ENCODE peak calls at places on chromosomes 11 and 22, in four cellular contexts. Q is thoracic aorta, J is transverse colon, I is fibroblast of lung. C is an unnamed sample. For H3K4me1, the result is how much of the 10 kb centered on the place peaks cover.

GRCh38 chr11:9280655-9281301 is 15.6 kb upstream of the DENND5A start:
- DNase-seq in Q (no peak), J (peak), I (peak), C (no peak)

GRCh38 chr11:12089473-12089872 is 20.9 kb upstream of the MICAL2 start:
- DNase-seq in Q (no peak), J (no peak), I (no peak), C (no peak)

GRCh38 chr22:31138126-31138525 is 2.2 kb downstream of the PLA2G3 start:
- DNase-seq in Q (no peak), J (no peak), I (no peak), C (no peak)

GRCh38 chr22:28246392-28246791 is 327.3 kb upstream of the PITPNB start:
- DNase-seq in Q (no peak), J (no peak), I (peak), C (no peak)

GRCh38 chr11:28417601-28418323 is 309.6 kb downstream of the METTL15 start:
- DNase-seq in Q (no peak), J (no peak), I (no peak), C (no peak)

GRCh38 chr11:88341852-88342251 is 4.3 kb upstream of the CTSC start:
- DNase-seq in Q (no peak), J (no peak), I (no peak), C (no peak)

GRCh38 chr22:37563153-37564081 is 3.1 kb downstream of the CDC42EP1 start:
- DNase-seq in Q (peak), J (peak), I (peak), C (peak)

GRCh38 chr11:16406226-16406625 is 49.9 kb upstream of the SOX6 start:
- DNase-seq in Q (no peak), J (no peak), I (peak), C (no peak)

GRCh38 chr11:116173506-116173905 is 599.3 kb downstream of the BUD13 start:
- DNase-seq in Q (no peak), J (no peak), I (no peak), C (no peak)

GRCh38 chr11:114796954-114797721 is 118.8 kb downstream of the NXPE2 start:
- DNase-seq in Q (no peak), J (no peak), I (peak), C (no peak)

GRCh38 chr11:79963886-79964660 is 523.2 kb upstream of the TENM4 start:
- DNase-seq in Q (no peak), J (no peak), I (no peak), C (no peak)

GRCh38 chr22:19862616-19863246 is 8.1 kb upstream of the GNB1L start:
- DNase-seq in Q (no peak), J (no peak), I (no peak), C (no peak)

GRCh38 chr22:17980638-17981051 is 43.7 kb downstream of the MICAL3 start:
- DNase-seq in Q (no peak), J (peak), I (no peak), C (no peak)

GRCh38 chr11:281486-282161 is 3.4 kb downstream of the NLRP6 start:
- DNase-seq in Q (no peak), J (no peak), I (no peak), C (no peak)

GRCh38 chr11:91100432-91100831 is 877.6 kb upstream of the CHORDC1 start:
- DNase-seq in Q (no peak), J (no peak), I (peak), C (no peak)

GRCh38 chr11:115430345-115430744 is 73.9 kb downstream of the CADM1 start:
- DNase-seq in Q (no peak), J (no peak), I (no peak), C (no peak)

GRCh38 chr22:39244496-39245129 is at the start of gene PDGFB:
- DNase-seq in Q (no peak), J (peak), I (no peak), C (peak)

GRCh38 chr22:29030618-29031235 is 30.9 kb downstream of the C22orf31 start:
- DNase-seq in Q (peak), J (peak), I (peak), C (peak)

GRCh38 chr11:1373536-1374214 is 16.1 kb upstream of the BRSK2 start:
- DNase-seq in Q (no peak), J (no peak), I (peak), C (no peak)

GRCh38 chr22:47564651-47565050 is 802.2 kb downstream of the TBC1D22A start:
- DNase-seq in Q (no peak), J (no peak), I (no peak), C (no peak)

GRCh38 chr22:32502346-32502745 is 27.7 kb downstream of the FBXO7 start:
- DNase-seq in Q (no peak), J (no peak), I (no peak), C (no peak)

GRCh38 chr11:43825217-43825816 is 55.3 kb upstream of the ALKBH3 start:
- DNase-seq in Q (no peak), J (no peak), I (no peak), C (peak)

GRCh38 chr11:2807276-2807681 is 78.3 kb downstream of the CDKN1C start:
- DNase-seq in Q (peak), J (peak), I (peak), C (peak)

GRCh38 chr11:8959546-8960166 is 4.6 kb downstream of the TMEM9B start:
- DNase-seq in Q (no peak), J (peak), I (peak), C (peak)

GRCh38 chr11:116192509-116193206 is 580.1 kb downstream of the BUD13 start:
- DNase-seq in Q (no peak), J (no peak), I (peak), C (no peak)

GRCh38 chr22:31148953-31149627 is 8.8 kb upstream of the PLA2G3 start:
- DNase-seq in Q (no peak), J (peak), I (peak), C (peak)

GRCh38 chr11:32400196-32400595 is 35.1 kb downstream of the WT1 start:
- DNase-seq in Q (no peak), J (no peak), I (peak), C (no peak)

GRCh38 chr11:59174664-59175033 is 2.7 kb downstream of the DTX4 start:
- DNase-seq in Q (no peak), J (peak), I (peak), C (no peak)

GRCh38 chr11:64049509-64049908 is 13.8 kb downstream of the FLRT1 start:
- DNase-seq in Q (no peak), J (no peak), I (no peak), C (no peak)

GRCh38 chr11:66230978-66231377 is 37.5 kb upstream of the RAB1B start:
- DNase-seq in Q (no peak), J (no peak), I (no peak), C (no peak)

GRCh38 chr11:114586797-114587196 is 8.8 kb downstream of the NXPE4 start:
- DNase-seq in Q (no peak), J (no peak), I (no peak), C (no peak)

GRCh38 chr22:30279389-30279788 is 9.9 kb downstream of the CASTOR1 start:
- DNase-seq in Q (no peak), J (no peak), I (no peak), C (no peak)

GRCh38 chr11:114058871-114059277 is 637 bp upstream of the ZBTB16 start:
- DNase-seq in Q (no peak), J (peak), I (no peak), C (peak)

GRCh38 chr11:76669901-76670474 is 559 bp downstream of the LRRC32 start:
- DNase-seq in Q (peak), J (no peak), I (peak), C (no peak)
- H3K4me1 ChIP-seq in Q (under half), J (under half), I (under half), C (under half)

GRCh38 chr11:75585271-75585670 is 23.2 kb downstream of the SERPINH1 start:
- DNase-seq in Q (no peak), J (no peak), I (no peak), C (no peak)
- H3K27ac ChIP-seq in Q (peak), J (no peak), I (no peak), C (no peak)

GRCh38 chr22:49979587-49980264 is 19.2 kb downstream of the PIM3 start:
- DNase-seq in Q (no peak), J (peak), I (peak), C (peak)

GRCh38 chr22:49986325-49986724 is 25.8 kb downstream of the PIM3 start:
- DNase-seq in Q (no peak), J (no peak), I (no peak), C (no peak)

GRCh38 chr22:49977578-49977977 is 17.0 kb downstream of the PIM3 start:
- DNase-seq in Q (peak), J (no peak), I (no peak), C (no peak)

DNA sequence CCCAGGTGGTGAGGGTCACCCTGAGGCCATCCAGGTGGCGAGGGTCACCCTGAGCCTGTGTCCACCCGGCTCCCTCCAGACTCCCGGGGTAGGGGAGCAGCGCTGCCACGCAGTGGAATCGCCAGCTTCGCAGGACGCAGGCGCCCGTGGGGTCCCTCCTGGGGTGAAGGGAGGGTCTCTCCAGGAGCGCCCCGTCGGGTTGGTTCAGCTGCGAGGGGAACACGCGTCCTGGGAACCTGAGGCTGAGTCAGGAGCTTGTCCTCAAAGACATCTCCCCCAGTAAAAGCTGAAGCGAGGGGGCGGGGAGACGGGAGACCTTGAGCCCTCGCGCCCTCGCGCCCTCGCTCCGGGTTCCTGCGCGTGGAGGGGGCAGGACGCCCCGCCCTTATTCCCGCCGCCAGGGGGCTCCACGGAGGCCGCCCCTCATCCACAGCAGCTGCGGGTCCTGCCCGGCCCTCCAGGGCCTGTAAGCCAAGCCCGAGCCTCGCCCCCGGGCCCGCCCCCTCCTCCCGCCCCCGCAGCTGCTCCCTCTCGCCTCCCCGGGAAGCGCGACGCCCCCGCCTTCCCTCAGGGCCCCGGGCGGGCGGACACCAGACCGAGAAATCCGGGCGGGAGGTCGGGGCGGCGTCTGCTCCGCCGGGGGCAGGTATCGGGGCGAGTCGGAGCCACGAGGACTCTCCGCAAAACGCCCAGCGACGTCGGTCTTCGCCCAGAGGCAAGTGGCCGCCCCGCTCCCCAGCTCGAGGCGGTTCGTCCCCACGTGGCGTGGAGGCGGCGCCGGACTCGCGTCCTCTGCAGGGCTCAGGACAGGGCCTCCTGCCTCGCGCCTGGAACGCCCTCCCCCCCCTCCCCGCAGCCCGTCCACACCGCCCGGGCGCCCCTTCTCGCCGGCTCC is 22.8 kb downstream of the PIM3 start:
- DNase-seq in Q (no peak), J (no peak), I (no peak), C (peak)
- H3K4me1 ChIP-seq in Q (under half), J (under half), I (under half), C (under half)

DNA sequence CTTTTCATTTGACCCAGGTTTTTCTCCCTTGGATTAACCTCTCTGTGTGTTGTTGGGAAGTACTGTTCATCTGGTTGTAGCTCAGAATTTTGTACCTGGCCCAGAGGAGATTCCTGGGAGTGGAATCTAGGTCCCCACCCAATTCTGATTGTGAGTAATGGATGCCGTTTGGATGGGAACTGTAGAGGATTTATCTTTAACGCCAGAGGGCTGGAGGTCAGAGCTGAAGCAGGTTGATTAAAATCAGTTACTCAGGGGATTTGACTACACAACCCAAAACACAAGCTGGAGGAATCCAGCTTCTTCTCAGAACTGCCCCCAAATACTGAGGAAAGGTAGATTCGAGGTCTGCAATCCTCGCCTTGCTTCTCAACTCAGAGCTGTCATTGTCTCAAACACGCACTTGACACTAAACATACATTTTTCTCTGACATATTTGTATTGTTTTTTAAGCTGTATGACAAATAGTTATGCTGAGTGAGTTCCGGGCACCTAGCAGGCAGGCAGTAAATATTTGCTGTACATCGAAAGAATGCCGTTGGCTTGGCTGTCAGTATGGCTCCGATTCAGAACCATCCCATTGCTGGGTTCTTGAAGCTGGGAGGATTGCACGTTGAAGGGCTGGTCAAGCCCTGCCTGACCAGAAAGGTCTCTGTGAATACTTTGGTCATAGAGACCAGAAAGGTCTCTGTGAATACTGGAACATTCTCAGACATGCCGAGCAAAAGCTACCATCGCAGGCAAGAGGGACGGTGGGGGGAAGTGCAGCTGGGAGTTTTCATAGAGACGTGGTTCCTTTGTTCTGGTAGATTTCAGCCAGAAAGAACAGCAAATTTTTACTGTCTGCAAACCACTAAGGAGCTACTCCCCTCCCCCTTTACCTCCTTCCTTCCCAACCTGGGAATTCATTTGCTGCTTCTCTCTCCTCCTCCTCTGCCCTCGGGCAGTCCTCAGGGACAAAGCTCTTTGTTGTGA is 202.0 kb upstream of the SORL1-AS1 start:
- DNase-seq in Q (no peak), J (no peak), I (peak), C (no peak)
- H3K27ac ChIP-seq in Q (peak), J (peak), I (peak), C (peak)

GRCh38 chr11:57217053-57217452 is 20.0 kb downstream of the APLNR start:
- DNase-seq in Q (no peak), J (no peak), I (no peak), C (no peak)

GRCh38 chr11:57214494-57214893 is 22.6 kb downstream of the APLNR start:
- DNase-seq in Q (no peak), J (no peak), I (peak), C (no peak)

GRCh38 chr11:57216463-57216862 is 20.6 kb downstream of the APLNR start:
- DNase-seq in Q (no peak), J (no peak), I (no peak), C (no peak)

GRCh38 chr11:57213282-57214086 is 23.6 kb downstream of the APLNR start:
- DNase-seq in Q (no peak), J (no peak), I (peak), C (no peak)

DNA sequence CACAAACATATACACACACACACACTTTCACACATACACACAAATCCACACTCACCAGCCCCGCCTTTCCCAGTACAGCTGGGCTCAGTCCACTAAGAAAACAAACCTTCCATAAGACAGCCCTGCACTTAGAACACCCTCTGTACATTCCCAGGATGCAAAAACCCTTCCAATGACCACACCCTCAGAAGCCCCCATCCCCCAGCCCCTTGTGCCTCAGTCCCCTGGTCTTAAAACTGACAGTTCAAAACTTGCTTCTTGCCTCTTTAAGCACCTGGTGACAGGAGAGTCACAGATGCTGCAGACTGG is 23.0 kb downstream of the APLNR start:
- DNase-seq in Q (no peak), J (no peak), I (peak), C (no peak)
- H3K4me1 ChIP-seq in Q (under half), J (under half), I (under half), C (under half)

GRCh38 chr11:35580397-35580781 is 37.9 kb upstream of the FJX1 start:
- DNase-seq in Q (no peak), J (no peak), I (no peak), C (no peak)

GRCh38 chr11:35583843-35584242 is 34.4 kb upstream of the FJX1 start:
- DNase-seq in Q (no peak), J (no peak), I (no peak), C (no peak)

GRCh38 chr11:35583126-35583525 is 35.1 kb upstream of the FJX1 start:
- DNase-seq in Q (no peak), J (no peak), I (peak), C (no peak)

GRCh38 chr11:35582033-35582432 is 36.2 kb upstream of the FJX1 start:
- DNase-seq in Q (no peak), J (no peak), I (no peak), C (no peak)

DNA sequence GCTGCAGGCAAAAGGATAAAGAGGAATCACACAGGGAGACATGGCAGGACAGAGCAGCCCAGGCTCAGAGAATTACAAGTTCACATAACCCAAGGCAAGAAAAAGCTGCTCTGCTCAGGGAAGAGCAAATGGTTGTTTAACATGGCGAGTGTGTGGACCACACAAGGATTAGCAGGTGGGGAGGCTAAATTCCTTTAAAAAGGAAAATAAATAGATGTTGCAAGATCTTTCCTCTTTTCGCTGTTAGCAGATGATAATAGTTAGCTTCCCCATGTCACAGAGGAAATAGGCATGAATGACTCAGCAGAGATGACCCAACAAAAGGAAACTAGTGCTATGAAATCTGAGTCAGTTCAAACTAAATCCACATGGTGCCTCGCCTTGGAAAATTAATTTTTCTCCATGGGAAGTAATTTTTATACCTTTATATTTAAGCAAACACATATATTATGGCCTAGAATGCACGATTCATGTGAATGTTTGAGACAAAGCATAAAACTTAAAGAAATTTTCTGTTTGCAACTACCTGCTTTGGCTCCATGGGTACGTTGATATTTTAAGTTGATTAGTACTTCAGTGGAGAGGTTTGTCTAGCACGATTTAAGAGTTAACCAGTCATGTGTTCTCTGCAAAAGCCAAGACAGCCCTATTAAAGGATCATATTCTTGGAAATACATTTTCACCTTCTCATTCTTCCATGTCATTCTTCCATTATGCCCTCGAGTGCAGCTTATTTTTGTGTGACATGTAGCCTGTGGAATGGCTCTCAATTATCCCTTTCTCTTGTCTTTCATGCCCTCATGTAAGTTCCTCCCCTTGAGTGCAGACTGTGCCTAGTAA is 38.5 kb upstream of the FJX1 start:
- DNase-seq in Q (no peak), J (no peak), I (peak), C (no peak)
- H3K27ac ChIP-seq in Q (no peak), J (no peak), I (peak), C (no peak)

GRCh38 chr22:25395468-25395867 is 169.0 kb upstream of the GRK3 start:
- DNase-seq in Q (no peak), J (no peak), I (no peak), C (no peak)
- H3K4me1 ChIP-seq in Q (under half), J (under half), I (under half), C (under half)

GRCh38 chr11:120336641-120337132 is 474 bp downstream of the ARHGEF12 start:
- DNase-seq in Q (no peak), J (peak), I (peak), C (no peak)
- H3K27ac ChIP-seq in Q (peak), J (peak), I (peak), C (peak)